ENCODE peak calls at places on chromosomes 13 and 19, in four cellular contexts. L, S, D and F are unnamed samples.

GRCh38 chr19:13206581-13206980 is 56.4 kb downstream of the IER2 start:
- DNase-seq in D (no peak), S (no peak), L (no peak), F (no peak)

GRCh38 chr13:24661713-24662112 is 18.5 kb upstream of the ATP12A start:
- DNase-seq in S (no peak), D (no peak), L (no peak), F (no peak)

GRCh38 chr13:48235100-48235813 is 2.3 kb downstream of the ITM2B start:
- DNase-seq in S (no peak), D (peak), L (no peak), F (peak)

GRCh38 chr13:31997641-31998040 is 33.9 kb upstream of the FRY start:
- DNase-seq in D (no peak), L (no peak), S (no peak), F (no peak)

GRCh38 chr13:25683662-25684370 is 312.0 kb downstream of the ATP8A2 start:
- DNase-seq in L (no peak), S (no peak), D (no peak), F (no peak)

GRCh38 chr19:16232568-16232967 is 34.9 kb downstream of the AP1M1 start:
- DNase-seq in S (no peak), L (no peak), D (no peak), F (no peak)

GRCh38 chr13:64753606-64754005 is 2476.5 kb downstream of the PCDH9 start:
- DNase-seq in S (no peak), D (no peak), L (no peak), F (no peak)

GRCh38 chr13:43316997-43317396 is 293.6 kb downstream of the DNAJC15 start:
- DNase-seq in D (no peak), L (no peak), S (no peak), F (no peak)

GRCh38 chr13:109272595-109273325 is 513.6 kb downstream of the IRS2 start:
- DNase-seq in S (no peak), D (no peak), L (no peak), F (no peak)

GRCh38 chr19:34173145-34173956 is 1.0 kb downstream of the LSM14A start:
- DNase-seq in D (no peak), S (peak), L (peak), F (no peak)

GRCh38 chr19:44796701-44797115 is 12.2 kb upstream of the BCAM start:
- DNase-seq in S (no peak), L (peak), D (no peak), F (no peak)

GRCh38 chr19:7489609-7490044 is 792 bp upstream of the PEX11G start:
- DNase-seq in D (no peak), S (peak), L (no peak), F (no peak)

GRCh38 chr19:2095338-2095938 is 688 bp downstream of the MOB3A start:
- DNase-seq in D (no peak), L (no peak), S (peak), F (no peak)

GRCh38 chr13:78326608-78327007 is 276.7 kb downstream of the POU4F1 start:
- DNase-seq in L (no peak), D (no peak), S (no peak), F (no peak)

GRCh38 chr13:31105020-31105800 is 56.5 kb downstream of the HSPH1 start:
- DNase-seq in D (no peak), S (no peak), L (no peak), F (no peak)

GRCh38 chr19:33906578-33907335 is 110.1 kb downstream of the KCTD15 start:
- DNase-seq in D (no peak), S (no peak), L (peak), F (no peak)

GRCh38 chr19:4713384-4713951 is 10.2 kb downstream of the DPP9 start:
- DNase-seq in L (no peak), D (no peak), S (no peak), F (no peak)

GRCh38 chr19:16582486-16583261 is 10.5 kb upstream of the SLC35E1 start:
- DNase-seq in S (no peak), D (no peak), L (no peak), F (no peak)

GRCh38 chr13:86922936-86923335 is 748.2 kb upstream of the SLITRK5 start:
- DNase-seq in S (no peak), L (no peak), D (no peak), F (no peak)

GRCh38 chr13:42747399-42747873 is 33.9 kb upstream of the FAM216B start:
- DNase-seq in D (no peak), S (no peak), L (no peak), F (no peak)

GRCh38 chr19:2534374-2535050 is 58.6 kb downstream of the GADD45B start:
- DNase-seq in D (no peak), L (no peak), S (no peak), F (no peak)

GRCh38 chr13:95509521-95510315 is 42.8 kb upstream of the CLDN10 start:
- DNase-seq in L (no peak), D (no peak), S (no peak), F (no peak)

GRCh38 chr13:45409993-45410392 is 8.2 kb downstream of the SLC25A30 start:
- DNase-seq in S (no peak), D (no peak), L (no peak), F (no peak)

GRCh38 chr13:111422352-111422751 is 101.9 kb downstream of the TEX29 start:
- DNase-seq in D (no peak), L (no peak), S (no peak), F (no peak)

GRCh38 chr19:33377586-33378475 is 4.3 kb downstream of the CEBPG start:
- DNase-seq in S (no peak), D (no peak), L (no peak), F (no peak)

GRCh38 chr19:19160489-19161035 is 9.5 kb downstream of the MEF2B start:
- DNase-seq in D (no peak), L (no peak), S (no peak), F (no peak)

GRCh38 chr19:55156202-55157063 is 1.1 kb downstream of the TNNI3 start:
- DNase-seq in D (no peak), S (peak), L (peak), F (peak)

GRCh38 chr13:29543230-29544215 is 52.0 kb downstream of the SLC7A1 start:
- DNase-seq in S (peak), L (peak), D (peak), F (peak)

GRCh38 chr13:51004111-51004865 is 94.7 kb downstream of the RNASEH2B start:
- DNase-seq in L (no peak), D (no peak), S (no peak), F (no peak)

GRCh38 chr13:99384468-99384867 is 77.3 kb upstream of the GPR183 start:
- DNase-seq in D (no peak), S (no peak), L (no peak), F (no peak)

GRCh38 chr13:43268632-43269031 is 245.2 kb downstream of the DNAJC15 start:
- DNase-seq in S (no peak), L (no peak), D (no peak), F (no peak)

GRCh38 chr19:12365094-12365371 is 450 bp downstream of the ZNF442 start:
- DNase-seq in S (no peak), L (no peak), D (no peak), F (no peak)

GRCh38 chr19:8143041-8143440 is 6.4 kb downstream of the FBN3 start:
- DNase-seq in L (no peak), D (no peak), S (no peak), F (no peak)

GRCh38 chr13:46552888-46553520 is at the start of gene LRCH1:
- DNase-seq in L (peak), D (no peak), S (peak), F (peak)

GRCh38 chr13:46555722-46556121 is 2.8 kb downstream of the LRCH1 start:
- DNase-seq in L (no peak), S (no peak), D (no peak), F (no peak)

GRCh38 chr13:46553521-46553885 is 533 bp downstream of the LRCH1 start:
- DNase-seq in D (no peak), S (no peak), L (no peak), F (no peak)

GRCh38 chr13:46554971-46555370 is 2.0 kb downstream of the LRCH1 start:
- DNase-seq in S (no peak), L (no peak), D (no peak), F (no peak)

GRCh38 chr13:46553886-46554855 is 1.2 kb downstream of the LRCH1 start:
- DNase-seq in S (peak), D (no peak), L (peak), F (peak)
- TF ChIP-seq TARDBP in S (no peak), D (no peak), L (no peak), F (no peak)

GRCh38 chr19:53768401-53768800 is 55.7 kb downstream of the NLRP12 start:
- DNase-seq in L (no peak), D (no peak), S (no peak), F (no peak)

GRCh38 chr19:53771133-53771532 is 53.0 kb downstream of the NLRP12 start:
- DNase-seq in D (no peak), L (no peak), S (no peak), F (no peak)

GRCh38 chr19:53774011-53774410 is 50.1 kb downstream of the NLRP12 start:
- DNase-seq in L (no peak), S (no peak), D (no peak), F (no peak)

GRCh38 chr19:53775524-53775923 is 48.6 kb downstream of the NLRP12 start:
- DNase-seq in S (no peak), D (no peak), L (peak), F (no peak)

DNA sequence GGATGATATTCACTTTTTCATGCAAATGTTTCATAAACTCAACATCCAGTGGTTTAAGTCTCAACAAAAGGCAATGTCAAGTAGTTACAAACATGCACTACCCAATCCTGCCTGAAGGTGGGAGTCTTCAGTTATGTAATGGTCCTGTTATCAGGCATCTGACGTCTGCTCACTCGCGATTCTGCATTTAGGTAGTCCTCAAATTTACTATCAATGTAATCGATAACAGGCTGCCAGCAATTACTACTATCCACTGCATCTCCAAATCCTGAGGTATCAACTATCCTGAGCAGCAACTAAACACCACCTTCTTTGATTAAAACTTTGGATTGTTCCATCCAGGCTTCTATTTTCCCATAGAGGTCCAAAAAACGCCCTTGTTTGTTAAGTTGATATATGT is 51.2 kb downstream of the NLRP12 start:
- DNase-seq in L (peak), S (peak), D (no peak), F (peak)
- TF ChIP-seq SP1 in L (no peak), S (no peak), D (no peak), F (no peak)

GRCh38 chr13:93496985-93497673 is 270.5 kb downstream of the GPC6 start:
- DNase-seq in D (no peak), L (no peak), S (no peak), F (peak)
- TF ChIP-seq TARDBP in D (no peak), L (no peak), S (no peak), F (no peak)

DNA sequence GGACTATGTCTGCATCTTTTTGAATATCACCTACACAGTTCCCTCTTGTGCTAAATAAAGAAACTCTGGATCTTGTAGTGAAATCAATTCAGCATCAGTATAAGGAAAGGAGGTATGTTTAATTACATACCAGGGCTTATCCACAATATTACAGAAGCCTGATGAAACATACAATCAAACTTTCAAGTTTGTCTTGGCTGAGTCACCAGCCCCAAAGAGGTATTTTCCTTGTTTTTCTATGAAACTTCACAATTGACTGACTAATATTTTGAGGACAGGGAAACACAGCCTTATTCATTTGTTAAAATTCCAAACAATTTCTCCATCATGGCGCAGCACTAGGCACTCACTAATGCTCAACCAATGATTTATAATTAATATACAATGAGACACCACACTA is 952.4 kb downstream of the PCDH17 start:
- DNase-seq in D (no peak), L (no peak), S (no peak), F (no peak)
- TF ChIP-seq SP1 in D (no peak), L (no peak), S (no peak), F (no peak)

GRCh38 chr13:112671359-112671758 is 18.5 kb upstream of the ATP11A start:
- DNase-seq in D (no peak), L (no peak), S (no peak), F (no peak)

GRCh38 chr13:112672651-112673284 is 17.1 kb upstream of the ATP11A start:
- DNase-seq in L (no peak), D (no peak), S (no peak), F (no peak)

GRCh38 chr13:112668924-112669323 is 20.9 kb upstream of the ATP11A start:
- DNase-seq in L (no peak), S (no peak), D (no peak), F (no peak)

GRCh38 chr13:112670864-112671263 is 19.0 kb upstream of the ATP11A start:
- DNase-seq in D (no peak), L (no peak), S (peak), F (no peak)

DNA sequence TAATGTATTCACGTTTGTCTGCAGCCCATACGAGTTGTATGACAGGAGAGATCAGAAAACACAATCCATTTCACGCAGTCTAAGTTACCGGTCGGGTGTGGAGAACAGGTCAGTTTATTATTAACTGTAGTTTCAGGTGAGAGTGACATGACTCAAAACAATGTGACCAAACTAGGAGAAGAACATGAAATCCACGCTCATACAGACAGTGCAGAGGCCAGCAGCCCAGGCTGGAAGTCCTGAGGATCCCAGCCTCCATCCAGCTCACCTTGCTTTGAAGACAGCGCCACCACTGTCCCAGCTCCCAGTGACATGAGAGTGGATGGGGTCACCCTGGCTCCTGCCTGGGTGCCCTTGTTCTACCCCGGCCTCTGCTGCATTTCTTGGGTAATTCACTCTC is 19.7 kb upstream of the ATP11A start:
- DNase-seq in L (peak), S (no peak), D (no peak), F (no peak)
- TF ChIP-seq TARDBP in L (no peak), S (no peak), D (no peak), F (no peak)

GRCh38 chr19:47123406-47123805 is 7.2 kb upstream of the SAE1 start:
- DNase-seq in D (no peak), L (no peak), S (no peak), F (no peak)

GRCh38 chr19:47122359-47123335 is 8.0 kb upstream of the SAE1 start:
- DNase-seq in L (peak), S (no peak), D (no peak), F (no peak)

GRCh38 chr19:47129579-47129978 is 1.1 kb upstream of the SAE1 start:
- DNase-seq in D (no peak), S (no peak), L (no peak), F (no peak)

GRCh38 chr19:47125669-47125938 is 5.0 kb upstream of the SAE1 start:
- DNase-seq in D (no peak), S (no peak), L (no peak), F (no peak)

DNA sequence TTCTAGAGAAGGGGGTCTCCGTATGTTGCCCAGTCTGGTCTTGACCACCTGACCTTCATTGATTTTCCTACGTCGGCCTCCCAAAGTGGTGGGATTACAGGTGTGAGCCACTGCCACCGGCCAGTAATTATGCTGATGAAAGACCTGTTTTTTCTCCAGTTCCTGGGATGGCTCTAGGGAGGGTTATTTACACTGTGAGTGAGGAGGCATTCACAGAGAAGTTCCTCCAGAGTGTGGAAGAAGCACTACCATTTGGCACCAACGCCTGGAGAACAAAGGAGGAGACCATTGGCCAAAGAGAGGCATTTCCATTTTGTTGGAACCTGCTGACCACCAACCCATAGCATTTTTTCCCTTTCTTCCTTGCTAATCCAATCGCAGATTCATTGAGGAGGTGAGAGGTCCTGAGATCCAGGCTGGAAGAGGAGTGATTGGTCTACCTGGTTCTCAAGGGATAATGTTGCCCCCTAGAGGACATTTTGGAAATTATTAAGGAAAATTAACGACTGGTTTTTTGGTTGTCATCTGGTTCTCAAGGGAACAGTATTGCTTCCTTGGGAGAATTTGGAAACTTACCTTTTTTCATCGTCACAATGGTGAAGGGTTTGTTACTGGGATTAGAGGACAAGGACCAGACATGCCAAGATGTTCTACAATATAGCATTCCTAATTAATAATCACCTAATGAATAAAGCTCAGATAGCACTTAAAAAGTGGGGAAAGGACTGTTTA is 5.5 kb upstream of the SAE1 start:
- DNase-seq in S (peak), L (peak), D (no peak), F (peak)
- TF ChIP-seq SP1 in S (peak), L (no peak), D (no peak), F (no peak)

GRCh38 chr13:105202384-105202783 is 1333.1 kb downstream of the EFNB2 start:
- DNase-seq in L (no peak), S (no peak), D (no peak), F (peak)
- TF ChIP-seq TARDBP in L (no peak), S (no peak), D (no peak), F (no peak)

GRCh38 chr19:42233106-42233505 is 9.3 kb downstream of the GSK3A start:
- DNase-seq in L (no peak), D (no peak), S (no peak), F (no peak)
- TF ChIP-seq SP1 in L (no peak), D (no peak), S (no peak), F (no peak)

GRCh38 chr19:289651-290538 is 1.3 kb downstream of the PLPP2 start:
- DNase-seq in D (no peak), L (peak), S (peak), F (no peak)
- TF ChIP-seq TARDBP in D (no peak), L (no peak), S (no peak), F (no peak)